ENCODE peak calls at places on chromosome 21, in seven cellular contexts. One of them, this sample, is unnamed.

GRCh38 chr21:29233611-29234540 is 64.8 kb upstream of the BACH1 start:
- DNase-seq in tibial nerve: no peak
- DNase-seq in suprapubic skin: no peak
- DNase-seq in PC-9: no peak
- DNase-seq in adrenal gland: no peak
- DNase-seq in CD8-positive, alpha-beta T cell: no peak
- DNase-seq in cardiac muscle cell: no peak
- DNase-seq in this sample: no peak

GRCh38 chr21:28193189-28193588 is 799.5 kb downstream of the LTN1 start:
- DNase-seq in tibial nerve: no peak
- DNase-seq in suprapubic skin: no peak
- DNase-seq in PC-9: no peak
- DNase-seq in adrenal gland: no peak
- DNase-seq in CD8-positive, alpha-beta T cell: no peak
- DNase-seq in cardiac muscle cell: no peak
- DNase-seq in this sample: no peak

GRCh38 chr21:31731112-31731801 is 661 bp downstream of the SCAF4 start:
- DNase-seq in tibial nerve: no peak
- DNase-seq in suprapubic skin: peak; percentile 79
- DNase-seq in PC-9: no peak
- DNase-seq in adrenal gland: peak; percentile 69
- DNase-seq in CD8-positive, alpha-beta T cell: peak; percentile 34
- DNase-seq in cardiac muscle cell: peak; percentile 44
- DNase-seq in this sample: peak; percentile 58

GRCh38 chr21:39022901-39023693 is 160.2 kb downstream of the PSMG1 start:
- DNase-seq in tibial nerve: peak; percentile 67
- DNase-seq in suprapubic skin: no peak
- DNase-seq in PC-9: no peak
- DNase-seq in adrenal gland: peak; percentile 79
- DNase-seq in CD8-positive, alpha-beta T cell: no peak
- DNase-seq in cardiac muscle cell: peak; percentile 95
- DNase-seq in this sample: peak; percentile 74

GRCh38 chr21:36097427-36098230 is 27.8 kb downstream of the CBR1 start:
- DNase-seq in tibial nerve: no peak
- DNase-seq in suprapubic skin: no peak
- DNase-seq in PC-9: no peak
- DNase-seq in adrenal gland: no peak
- DNase-seq in CD8-positive, alpha-beta T cell: no peak
- DNase-seq in cardiac muscle cell: no peak
- DNase-seq in this sample: no peak

GRCh38 chr21:38365521-38365920 is 108.7 kb downstream of the KCNJ15 start:
- DNase-seq in tibial nerve: no peak
- DNase-seq in suprapubic skin: no peak
- DNase-seq in PC-9: no peak
- DNase-seq in adrenal gland: no peak
- DNase-seq in CD8-positive, alpha-beta T cell: no peak
- DNase-seq in cardiac muscle cell: no peak
- DNase-seq in this sample: no peak

GRCh38 chr21:14773777-14774345 is 227.7 kb upstream of the SAMSN1 start:
- DNase-seq in tibial nerve: peak; percentile 18
- DNase-seq in suprapubic skin: no peak
- DNase-seq in PC-9: no peak
- DNase-seq in adrenal gland: peak; percentile 55
- DNase-seq in CD8-positive, alpha-beta T cell: peak; percentile 37
- DNase-seq in cardiac muscle cell: peak; percentile 46
- DNase-seq in this sample: peak; percentile 75

GRCh38 chr21:21200103-21200938 is 202.1 kb downstream of the NCAM2 start:
- DNase-seq in tibial nerve: peak; percentile 14
- DNase-seq in suprapubic skin: peak; percentile 67
- DNase-seq in PC-9: peak; percentile 76
- DNase-seq in adrenal gland: peak; percentile 79
- DNase-seq in CD8-positive, alpha-beta T cell: no peak
- DNase-seq in cardiac muscle cell: peak; percentile 98
- DNase-seq in this sample: peak; percentile 30

GRCh38 chr21:36663033-36663855 is 35.7 kb upstream of the SIM2 start:
- DNase-seq in tibial nerve: no peak
- DNase-seq in suprapubic skin: no peak
- DNase-seq in PC-9: peak; percentile 40
- DNase-seq in adrenal gland: no peak
- DNase-seq in CD8-positive, alpha-beta T cell: no peak
- DNase-seq in cardiac muscle cell: peak; percentile 21
- DNase-seq in this sample: no peak

GRCh38 chr21:26117972-26118367 is 52.6 kb downstream of the APP start:
- DNase-seq in tibial nerve: no peak
- DNase-seq in suprapubic skin: no peak
- DNase-seq in PC-9: no peak
- DNase-seq in adrenal gland: no peak
- DNase-seq in CD8-positive, alpha-beta T cell: no peak
- DNase-seq in cardiac muscle cell: no peak
- DNase-seq in this sample: no peak

GRCh38 chr21:38834725-38835124 is 29.0 kb downstream of the ETS2 start:
- DNase-seq in tibial nerve: no peak
- DNase-seq in suprapubic skin: no peak
- DNase-seq in PC-9: no peak
- DNase-seq in adrenal gland: no peak
- DNase-seq in CD8-positive, alpha-beta T cell: no peak
- DNase-seq in cardiac muscle cell: no peak
- DNase-seq in this sample: no peak

GRCh38 chr21:43267391-43268085 is 98.7 kb downstream of the CRYAA start:
- DNase-seq in tibial nerve: no peak
- DNase-seq in suprapubic skin: no peak
- DNase-seq in PC-9: no peak
- DNase-seq in adrenal gland: no peak
- DNase-seq in CD8-positive, alpha-beta T cell: no peak
- DNase-seq in cardiac muscle cell: no peak
- DNase-seq in this sample: no peak

GRCh38 chr21:30101967-30102366 is 64.6 kb downstream of the CLDN17 start:
- DNase-seq in tibial nerve: no peak
- DNase-seq in suprapubic skin: no peak
- DNase-seq in PC-9: no peak
- DNase-seq in adrenal gland: no peak
- DNase-seq in CD8-positive, alpha-beta T cell: no peak
- DNase-seq in cardiac muscle cell: no peak
- DNase-seq in this sample: no peak

GRCh38 chr21:31220567-31220966 is 123.5 kb downstream of the TIAM1 start:
- DNase-seq in tibial nerve: no peak
- DNase-seq in suprapubic skin: no peak
- DNase-seq in PC-9: no peak
- DNase-seq in adrenal gland: no peak
- DNase-seq in CD8-positive, alpha-beta T cell: no peak
- DNase-seq in cardiac muscle cell: peak; percentile 52
- DNase-seq in this sample: peak; percentile 40

GRCh38 chr21:37868896-37869295 is 47.4 kb downstream of the KCNJ6 start:
- DNase-seq in tibial nerve: no peak
- DNase-seq in suprapubic skin: no peak
- DNase-seq in PC-9: no peak
- DNase-seq in adrenal gland: no peak
- DNase-seq in CD8-positive, alpha-beta T cell: no peak
- DNase-seq in cardiac muscle cell: no peak
- DNase-seq in this sample: no peak

DNA sequence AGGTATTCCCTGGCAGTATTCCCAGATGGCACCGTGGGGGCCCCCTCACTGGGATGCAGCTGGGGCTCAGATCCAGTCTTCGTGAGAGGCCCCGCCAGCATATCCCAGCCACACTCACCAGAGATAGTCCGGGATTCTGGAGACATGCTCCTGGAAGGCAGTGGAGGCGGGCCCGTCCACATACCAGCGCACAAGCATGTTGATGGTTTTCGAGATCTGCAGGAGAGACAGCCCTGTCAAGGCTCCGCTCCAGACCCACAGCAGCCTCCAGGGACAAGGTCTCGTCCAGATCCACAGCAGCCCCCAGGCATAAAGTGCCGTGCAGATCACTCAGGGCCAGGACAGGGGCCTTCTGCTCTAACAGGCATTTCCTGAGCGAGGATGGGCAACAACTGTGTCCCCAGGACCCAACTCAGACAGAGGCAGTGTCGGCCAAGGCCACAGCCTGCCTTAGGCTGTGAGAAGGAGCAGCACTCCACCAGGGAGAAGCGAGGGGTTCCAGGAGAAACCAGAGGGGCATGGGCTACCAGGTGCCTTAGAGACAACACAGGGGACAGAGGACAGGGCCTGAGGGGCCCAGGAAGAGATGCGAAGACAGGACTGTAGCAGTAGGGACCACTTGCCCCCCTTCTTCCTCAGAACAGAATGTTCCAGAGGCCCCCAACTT is 14.8 kb downstream of the LSS start:
- DNase-seq in tibial nerve: no peak
- DNase-seq in suprapubic skin: peak; percentile 49
- DNase-seq in PC-9: no peak
- DNase-seq in adrenal gland: no peak
- DNase-seq in CD8-positive, alpha-beta T cell: no peak
- DNase-seq in cardiac muscle cell: no peak
- DNase-seq in this sample: no peak
- H3K27ac ChIP-seq in tibial nerve: no peak overlapping the region
- H3K27ac ChIP-seq in suprapubic skin: no peak overlapping the region
- H3K27ac ChIP-seq in PC-9: no peak overlapping the region
- H3K27ac ChIP-seq in adrenal gland: no peak overlapping the region
- H3K27ac ChIP-seq in CD8-positive, alpha-beta T cell: no peak overlapping the region
- H3K27ac ChIP-seq in cardiac muscle cell: no peak overlapping the region
- H3K27ac ChIP-seq in this sample: no peak overlapping the region

GRCh38 chr21:33414926-33415325 is 11.7 kb downstream of the IFNGR2 start:
- DNase-seq in tibial nerve: no peak
- DNase-seq in suprapubic skin: no peak
- DNase-seq in PC-9: no peak
- DNase-seq in adrenal gland: no peak
- DNase-seq in CD8-positive, alpha-beta T cell: no peak
- DNase-seq in cardiac muscle cell: no peak
- DNase-seq in this sample: peak; percentile 66

GRCh38 chr21:33406493-33406892 is 3.3 kb downstream of the IFNGR2 start:
- DNase-seq in tibial nerve: no peak
- DNase-seq in suprapubic skin: no peak
- DNase-seq in PC-9: no peak
- DNase-seq in adrenal gland: no peak
- DNase-seq in CD8-positive, alpha-beta T cell: no peak
- DNase-seq in cardiac muscle cell: no peak
- DNase-seq in this sample: peak; percentile 36

GRCh38 chr21:33412832-33413519 is 9.8 kb downstream of the IFNGR2 start:
- DNase-seq in tibial nerve: no peak
- DNase-seq in suprapubic skin: no peak
- DNase-seq in PC-9: no peak
- DNase-seq in adrenal gland: no peak
- DNase-seq in CD8-positive, alpha-beta T cell: no peak
- DNase-seq in cardiac muscle cell: no peak
- DNase-seq in this sample: no peak

GRCh38 chr21:33414068-33414467 is 10.9 kb downstream of the IFNGR2 start:
- DNase-seq in tibial nerve: no peak
- DNase-seq in suprapubic skin: no peak
- DNase-seq in PC-9: no peak
- DNase-seq in adrenal gland: no peak
- DNase-seq in CD8-positive, alpha-beta T cell: no peak
- DNase-seq in cardiac muscle cell: no peak
- DNase-seq in this sample: no peak

DNA sequence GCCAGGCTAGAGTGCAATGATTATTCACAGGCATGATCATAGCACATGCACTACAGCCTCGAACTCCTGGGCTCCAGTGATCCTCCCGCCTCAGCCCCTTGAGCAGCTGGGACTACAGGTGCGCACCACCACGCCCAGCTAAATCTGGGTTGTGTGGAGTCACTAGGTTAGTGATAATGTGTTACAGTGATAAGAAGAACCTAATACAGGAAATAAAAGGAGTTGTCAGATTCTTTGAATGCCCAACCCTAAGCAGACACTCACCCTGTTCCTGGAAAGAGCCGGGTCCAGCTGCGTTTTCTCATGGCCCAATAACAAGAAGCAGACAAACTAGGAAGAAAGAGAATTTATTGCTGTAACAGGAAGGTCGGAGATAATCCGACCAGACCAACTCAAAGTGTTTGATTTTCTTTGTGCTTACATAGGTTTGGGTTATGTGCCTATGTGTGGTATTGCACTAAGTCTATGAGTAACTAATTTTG is 8.8 kb downstream of the IFNGR2 start:
- DNase-seq in tibial nerve: no peak
- DNase-seq in suprapubic skin: no peak
- DNase-seq in PC-9: no peak
- DNase-seq in adrenal gland: no peak
- DNase-seq in CD8-positive, alpha-beta T cell: no peak
- DNase-seq in cardiac muscle cell: peak; percentile 51
- DNase-seq in this sample: no peak
- H3K4me1 ChIP-seq in tibial nerve: peaks cover 24% of the 10 kb centered on the region
- H3K4me1 ChIP-seq in suprapubic skin: peaks cover 47% of the 10 kb centered on the region
- H3K4me1 ChIP-seq in PC-9: no peaks in the 10 kb centered on the region
- H3K4me1 ChIP-seq in adrenal gland: peaks cover 9% of the 10 kb centered on the region
- H3K4me1 ChIP-seq in CD8-positive, alpha-beta T cell: peaks cover 17% of the 10 kb centered on the region
- H3K4me1 ChIP-seq in cardiac muscle cell: peaks cover 7% of the 10 kb centered on the region
- H3K4me1 ChIP-seq in this sample: peaks cover 34% of the 10 kb centered on the region

DNA sequence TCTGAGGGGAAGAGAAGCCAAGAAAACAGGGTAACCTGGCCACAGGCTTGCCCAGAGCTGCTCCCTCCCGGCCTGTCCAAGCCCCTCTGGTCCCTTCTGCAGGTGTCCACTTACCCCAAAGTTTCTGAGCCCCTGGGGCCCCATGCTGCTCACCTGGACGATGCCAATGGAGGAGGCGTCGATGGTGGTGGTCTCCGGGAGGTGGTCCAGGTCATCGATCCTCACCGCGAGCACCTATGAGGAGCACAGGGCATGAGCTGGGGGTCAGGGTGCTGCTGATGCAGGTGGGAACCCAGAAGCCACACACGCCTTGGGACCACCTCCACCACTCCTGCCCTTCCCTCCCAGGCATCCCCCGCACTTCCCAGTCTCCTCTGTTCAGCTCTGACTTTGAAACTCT is 37.5 kb upstream of the RIPK4 start:
- DNase-seq in tibial nerve: no peak
- DNase-seq in suprapubic skin: peak; percentile 41
- DNase-seq in PC-9: no peak
- DNase-seq in adrenal gland: no peak
- DNase-seq in CD8-positive, alpha-beta T cell: no peak
- DNase-seq in cardiac muscle cell: no peak
- DNase-seq in this sample: no peak
- H3K9me3 ChIP-seq in tibial nerve: no peaks in the 10 kb centered on the region
- H3K9me3 ChIP-seq in suprapubic skin: no peaks in the 10 kb centered on the region
- H3K9me3 ChIP-seq in PC-9: no peaks in the 10 kb centered on the region
- H3K9me3 ChIP-seq in adrenal gland: no peaks in the 10 kb centered on the region
- H3K9me3 ChIP-seq in CD8-positive, alpha-beta T cell: no peaks in the 10 kb centered on the region
- H3K9me3 ChIP-seq in cardiac muscle cell: no peaks in the 10 kb centered on the region
- H3K9me3 ChIP-seq in this sample: no peaks in the 10 kb centered on the region

GRCh38 chr21:44351535-44352252 is 1.7 kb upstream of the TRPM2 start:
- DNase-seq in tibial nerve: no peak
- DNase-seq in suprapubic skin: peak; percentile 62
- DNase-seq in PC-9: no peak
- DNase-seq in adrenal gland: no peak
- DNase-seq in CD8-positive, alpha-beta T cell: no peak
- DNase-seq in cardiac muscle cell: no peak
- DNase-seq in this sample: no peak
- H3K27ac ChIP-seq in tibial nerve: no peak overlapping the region
- H3K27ac ChIP-seq in suprapubic skin: no peak overlapping the region
- H3K27ac ChIP-seq in PC-9: no peak overlapping the region
- H3K27ac ChIP-seq in adrenal gland: peak overlapping the region; percentile 90
- H3K27ac ChIP-seq in CD8-positive, alpha-beta T cell: no peak overlapping the region
- H3K27ac ChIP-seq in cardiac muscle cell: no peak overlapping the region
- H3K27ac ChIP-seq in this sample: no peak overlapping the region

DNA sequence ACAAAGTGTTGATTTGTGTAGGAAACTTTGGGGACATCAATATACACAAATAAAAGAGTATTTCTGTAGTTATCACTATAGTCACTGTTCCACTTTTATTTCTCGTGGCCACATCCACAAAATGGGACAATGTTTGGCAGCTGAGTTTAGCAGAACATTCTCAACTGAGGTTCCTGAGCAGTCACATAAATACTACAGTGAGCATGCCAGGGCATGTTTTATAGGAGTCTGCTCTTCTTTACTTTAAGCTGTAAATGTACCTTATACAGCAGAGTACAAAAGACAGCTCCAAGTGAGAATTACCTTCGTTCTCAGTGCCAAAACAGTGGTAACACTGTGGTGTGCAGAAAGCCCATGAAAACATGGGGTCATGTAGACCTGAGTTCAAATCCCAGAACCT is 5.0 kb downstream of the BTG3 start:
- DNase-seq in tibial nerve: no peak
- DNase-seq in suprapubic skin: no peak
- DNase-seq in PC-9: no peak
- DNase-seq in adrenal gland: no peak
- DNase-seq in CD8-positive, alpha-beta T cell: no peak
- DNase-seq in cardiac muscle cell: no peak
- DNase-seq in this sample: no peak
- H3K4me1 ChIP-seq in tibial nerve: peaks cover 7% of the 10 kb centered on the region
- H3K4me1 ChIP-seq in suprapubic skin: peaks cover 25% of the 10 kb centered on the region
- H3K4me1 ChIP-seq in PC-9: peaks cover 19% of the 10 kb centered on the region
- H3K4me1 ChIP-seq in adrenal gland: peaks cover 9% of the 10 kb centered on the region
- H3K4me1 ChIP-seq in CD8-positive, alpha-beta T cell: peaks cover 8% of the 10 kb centered on the region
- H3K4me1 ChIP-seq in cardiac muscle cell: peaks cover 7% of the 10 kb centered on the region
- H3K4me1 ChIP-seq in this sample: peaks cover 4% of the 10 kb centered on the region

This sample was measured in testis.